ENCODE peak calls at places on chromosome 13, in five cellular contexts. One of them, this sample, is unnamed.

GRCh38 chr13:83879431-83880171 is 2.7 kb downstream of the SLITRK1 start:
- DNase-seq in dorsolateral prefrontal cortex: peak; percentile 69
- DNase-seq in foreskin fibroblast: no peak
- DNase-seq in progenitor cell of endocrine pancreas: no peak
- DNase-seq in cardiac fibroblast: no peak
- DNase-seq in this sample: no peak

GRCh38 chr13:40197936-40198335 is 468.5 kb downstream of the FOXO1 start:
- DNase-seq in dorsolateral prefrontal cortex: no peak
- DNase-seq in foreskin fibroblast: no peak
- DNase-seq in progenitor cell of endocrine pancreas: no peak
- DNase-seq in cardiac fibroblast: peak; percentile 59
- DNase-seq in this sample: no peak

GRCh38 chr13:61880576-61881283 is 465.1 kb upstream of the PCDH20 start:
- DNase-seq in dorsolateral prefrontal cortex: no peak
- DNase-seq in foreskin fibroblast: no peak
- DNase-seq in progenitor cell of endocrine pancreas: no peak
- DNase-seq in cardiac fibroblast: peak; percentile 16
- DNase-seq in this sample: no peak

GRCh38 chr13:112638157-112638750 is 50.3 kb upstream of the TUBGCP3 start:
- DNase-seq in dorsolateral prefrontal cortex: no peak
- DNase-seq in foreskin fibroblast: no peak
- DNase-seq in progenitor cell of endocrine pancreas: no peak
- DNase-seq in cardiac fibroblast: no peak
- DNase-seq in this sample: no peak

GRCh38 chr13:57629821-57630235 is 1.7 kb upstream of the PCDH17 start:
- DNase-seq in dorsolateral prefrontal cortex: peak; percentile 98
- DNase-seq in foreskin fibroblast: peak; percentile 73
- DNase-seq in progenitor cell of endocrine pancreas: peak; percentile 96
- DNase-seq in cardiac fibroblast: peak; percentile 68
- DNase-seq in this sample: peak; percentile 94

GRCh38 chr13:57624565-57625435 is 6.7 kb upstream of the PCDH17 start:
- DNase-seq in dorsolateral prefrontal cortex: no peak
- DNase-seq in foreskin fibroblast: no peak
- DNase-seq in progenitor cell of endocrine pancreas: peak; percentile 37
- DNase-seq in cardiac fibroblast: peak; percentile 68
- DNase-seq in this sample: no peak

GRCh38 chr13:99040536-99041141 is 62.8 kb upstream of the DOCK9 start:
- DNase-seq in dorsolateral prefrontal cortex: no peak
- DNase-seq in foreskin fibroblast: no peak
- DNase-seq in progenitor cell of endocrine pancreas: no peak
- DNase-seq in cardiac fibroblast: no peak
- DNase-seq in this sample: no peak

GRCh38 chr13:29170451-29171082 is 350.4 kb downstream of the MTUS2 start:
- DNase-seq in dorsolateral prefrontal cortex: no peak
- DNase-seq in foreskin fibroblast: no peak
- DNase-seq in progenitor cell of endocrine pancreas: no peak
- DNase-seq in cardiac fibroblast: no peak
- DNase-seq in this sample: no peak

GRCh38 chr13:41916173-41916954 is 44.5 kb downstream of the VWA8 start:
- DNase-seq in dorsolateral prefrontal cortex: no peak
- DNase-seq in foreskin fibroblast: peak; percentile 71
- DNase-seq in progenitor cell of endocrine pancreas: no peak
- DNase-seq in cardiac fibroblast: peak; percentile 76
- DNase-seq in this sample: no peak

GRCh38 chr13:59545007-59545406 is 618.7 kb downstream of the DIAPH3 start:
- DNase-seq in dorsolateral prefrontal cortex: no peak
- DNase-seq in foreskin fibroblast: no peak
- DNase-seq in progenitor cell of endocrine pancreas: no peak
- DNase-seq in cardiac fibroblast: no peak
- DNase-seq in this sample: no peak

GRCh38 chr13:113122571-113123225 is at the start of gene F10:
- DNase-seq in dorsolateral prefrontal cortex: no peak
- DNase-seq in foreskin fibroblast: peak; percentile 86
- DNase-seq in progenitor cell of endocrine pancreas: peak; percentile 48
- DNase-seq in cardiac fibroblast: peak; percentile 78
- DNase-seq in this sample: no peak

GRCh38 chr13:100491164-100491847 is 97.3 kb downstream of the GGACT start:
- DNase-seq in dorsolateral prefrontal cortex: no peak
- DNase-seq in foreskin fibroblast: peak; percentile 60
- DNase-seq in progenitor cell of endocrine pancreas: no peak
- DNase-seq in cardiac fibroblast: peak; percentile 92
- DNase-seq in this sample: no peak

GRCh38 chr13:110371550-110372465 is 64.7 kb downstream of the COL4A2 start:
- DNase-seq in dorsolateral prefrontal cortex: no peak
- DNase-seq in foreskin fibroblast: no peak
- DNase-seq in progenitor cell of endocrine pancreas: no peak
- DNase-seq in cardiac fibroblast: peak; percentile 48
- DNase-seq in this sample: no peak

GRCh38 chr13:99113351-99113750 is 87.3 kb upstream of the UBAC2 start:
- DNase-seq in dorsolateral prefrontal cortex: no peak
- DNase-seq in foreskin fibroblast: no peak
- DNase-seq in progenitor cell of endocrine pancreas: no peak
- DNase-seq in cardiac fibroblast: no peak
- DNase-seq in this sample: no peak

GRCh38 chr13:91211548-91211947 is 135.9 kb upstream of the MIR17HG start:
- DNase-seq in dorsolateral prefrontal cortex: no peak
- DNase-seq in foreskin fibroblast: no peak
- DNase-seq in progenitor cell of endocrine pancreas: no peak
- DNase-seq in cardiac fibroblast: no peak
- DNase-seq in this sample: no peak

GRCh38 chr13:99419591-99420243 is 81.6 kb upstream of the TM9SF2 start:
- DNase-seq in dorsolateral prefrontal cortex: no peak
- DNase-seq in foreskin fibroblast: no peak
- DNase-seq in progenitor cell of endocrine pancreas: no peak
- DNase-seq in cardiac fibroblast: no peak
- DNase-seq in this sample: no peak

GRCh38 chr13:113732961-113733950 is 25.8 kb upstream of the TMEM255B start:
- DNase-seq in dorsolateral prefrontal cortex: no peak
- DNase-seq in foreskin fibroblast: no peak
- DNase-seq in progenitor cell of endocrine pancreas: no peak
- DNase-seq in cardiac fibroblast: no peak
- DNase-seq in this sample: no peak

GRCh38 chr13:97307882-97308624 is 85.9 kb downstream of the MBNL2 start:
- DNase-seq in dorsolateral prefrontal cortex: peak; percentile 60
- DNase-seq in foreskin fibroblast: peak; percentile 38
- DNase-seq in progenitor cell of endocrine pancreas: no peak
- DNase-seq in cardiac fibroblast: peak; percentile 58
- DNase-seq in this sample: no peak

GRCh38 chr13:26378116-26378515 is 124.2 kb downstream of the CDK8 start:
- DNase-seq in dorsolateral prefrontal cortex: no peak
- DNase-seq in foreskin fibroblast: no peak
- DNase-seq in progenitor cell of endocrine pancreas: no peak
- DNase-seq in cardiac fibroblast: no peak
- DNase-seq in this sample: no peak

GRCh38 chr13:113550453-113550852 is 34.1 kb upstream of the TFDP1 start:
- DNase-seq in dorsolateral prefrontal cortex: no peak
- DNase-seq in foreskin fibroblast: no peak
- DNase-seq in progenitor cell of endocrine pancreas: no peak
- DNase-seq in cardiac fibroblast: no peak
- DNase-seq in this sample: no peak

GRCh38 chr13:109971745-109972090 is 185.3 kb upstream of the IRS2 start:
- DNase-seq in dorsolateral prefrontal cortex: no peak
- DNase-seq in foreskin fibroblast: no peak
- DNase-seq in progenitor cell of endocrine pancreas: no peak
- DNase-seq in cardiac fibroblast: no peak
- DNase-seq in this sample: no peak

GRCh38 chr13:71979616-71980015 is 112.6 kb upstream of the DACH1 start:
- DNase-seq in dorsolateral prefrontal cortex: no peak
- DNase-seq in foreskin fibroblast: no peak
- DNase-seq in progenitor cell of endocrine pancreas: no peak
- DNase-seq in cardiac fibroblast: no peak
- DNase-seq in this sample: no peak

GRCh38 chr13:44806841-44807240 is 182.4 kb downstream of the NUFIP1 start:
- DNase-seq in dorsolateral prefrontal cortex: no peak
- DNase-seq in foreskin fibroblast: no peak
- DNase-seq in progenitor cell of endocrine pancreas: no peak
- DNase-seq in cardiac fibroblast: no peak
- DNase-seq in this sample: no peak

GRCh38 chr13:72508392-72508791 is 219.0 kb downstream of the MZT1 start:
- DNase-seq in dorsolateral prefrontal cortex: no peak
- DNase-seq in foreskin fibroblast: no peak
- DNase-seq in progenitor cell of endocrine pancreas: no peak
- DNase-seq in cardiac fibroblast: no peak
- DNase-seq in this sample: no peak

GRCh38 chr13:97148894-97149293 is 73.2 kb upstream of the MBNL2 start:
- DNase-seq in dorsolateral prefrontal cortex: no peak
- DNase-seq in foreskin fibroblast: no peak
- DNase-seq in progenitor cell of endocrine pancreas: no peak
- DNase-seq in cardiac fibroblast: peak; percentile 37
- DNase-seq in this sample: no peak

GRCh38 chr13:26695891-26696311 is 64.7 kb downstream of the GPR12 start:
- DNase-seq in dorsolateral prefrontal cortex: no peak
- DNase-seq in foreskin fibroblast: no peak
- DNase-seq in progenitor cell of endocrine pancreas: no peak
- DNase-seq in cardiac fibroblast: no peak
- DNase-seq in this sample: no peak

GRCh38 chr13:102138635-102139225 is 263.1 kb downstream of the FGF14 start:
- DNase-seq in dorsolateral prefrontal cortex: no peak
- DNase-seq in foreskin fibroblast: peak; percentile 16
- DNase-seq in progenitor cell of endocrine pancreas: no peak
- DNase-seq in cardiac fibroblast: no peak
- DNase-seq in this sample: no peak

GRCh38 chr13:102142473-102142826 is 259.4 kb downstream of the FGF14 start:
- DNase-seq in dorsolateral prefrontal cortex: no peak
- DNase-seq in foreskin fibroblast: no peak
- DNase-seq in progenitor cell of endocrine pancreas: no peak
- DNase-seq in cardiac fibroblast: no peak
- DNase-seq in this sample: no peak

GRCh38 chr13:102139626-102140025 is 262.2 kb downstream of the FGF14 start:
- DNase-seq in dorsolateral prefrontal cortex: no peak
- DNase-seq in foreskin fibroblast: no peak
- DNase-seq in progenitor cell of endocrine pancreas: no peak
- DNase-seq in cardiac fibroblast: no peak
- DNase-seq in this sample: no peak

GRCh38 chr13:102145750-102146149 is 256.1 kb downstream of the FGF14 start:
- DNase-seq in dorsolateral prefrontal cortex: no peak
- DNase-seq in foreskin fibroblast: no peak
- DNase-seq in progenitor cell of endocrine pancreas: no peak
- DNase-seq in cardiac fibroblast: no peak
- DNase-seq in this sample: no peak

DNA sequence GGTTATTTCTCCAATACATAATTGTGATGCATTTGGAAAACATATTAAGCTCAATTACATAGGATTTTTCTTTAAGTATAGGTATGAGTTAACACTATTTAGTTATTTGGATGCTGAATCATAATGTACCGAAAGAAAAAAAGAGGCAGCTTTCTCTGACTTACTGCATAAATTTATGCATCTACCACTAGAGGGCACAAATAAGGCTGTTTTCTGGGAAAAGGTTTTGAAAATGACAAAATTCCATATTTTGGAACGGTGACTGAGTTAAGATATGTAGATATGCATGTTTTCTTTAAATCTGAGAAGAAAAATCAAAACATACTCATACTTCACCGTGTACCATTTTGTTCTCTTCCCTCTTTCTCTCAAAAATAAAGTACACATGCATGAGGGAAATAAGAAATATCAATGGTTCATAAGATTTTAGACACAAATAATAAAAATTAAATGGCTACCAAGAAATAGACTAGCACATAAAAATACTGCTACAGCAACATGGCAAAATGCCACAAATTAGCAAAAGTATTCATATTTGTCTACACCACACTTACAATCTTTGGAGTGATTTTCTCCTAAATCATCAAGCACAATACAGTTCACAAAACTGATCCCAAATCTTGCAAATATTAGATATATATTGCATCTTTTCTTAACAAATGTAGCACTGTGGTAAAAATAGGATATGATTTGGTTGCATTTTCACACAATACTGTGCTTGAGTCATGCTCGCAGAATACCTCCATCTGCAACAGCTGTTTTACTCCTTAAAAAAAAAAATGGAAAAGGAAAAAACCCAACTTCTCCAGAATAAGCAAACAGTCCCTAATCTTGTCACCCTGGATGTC is 260.0 kb downstream of the FGF14 start:
- DNase-seq in dorsolateral prefrontal cortex: no peak
- DNase-seq in foreskin fibroblast: peak; percentile 25
- DNase-seq in progenitor cell of endocrine pancreas: no peak
- DNase-seq in cardiac fibroblast: peak; percentile 34
- DNase-seq in this sample: no peak
- TF ChIP-seq CTCF in dorsolateral prefrontal cortex: peak; percentile 77
- TF ChIP-seq CTCF in foreskin fibroblast: peak; percentile 64
- TF ChIP-seq CTCF in progenitor cell of endocrine pancreas: peak; percentile 88
- TF ChIP-seq CTCF in cardiac fibroblast: peak; percentile 68
- TF ChIP-seq CTCF in this sample: peak; percentile 83

GRCh38 chr13:74015137-74015536 is 119.1 kb downstream of the KLF12 start:
- DNase-seq in dorsolateral prefrontal cortex: no peak
- DNase-seq in foreskin fibroblast: no peak
- DNase-seq in progenitor cell of endocrine pancreas: no peak
- DNase-seq in cardiac fibroblast: no peak
- DNase-seq in this sample: no peak
- TF ChIP-seq CTCF in dorsolateral prefrontal cortex: no peak
- TF ChIP-seq CTCF in foreskin fibroblast: no peak
- TF ChIP-seq CTCF in progenitor cell of endocrine pancreas: peak; percentile 43
- TF ChIP-seq CTCF in cardiac fibroblast: peak; percentile 30
- TF ChIP-seq CTCF in this sample: peak; percentile 31

GRCh38 chr13:23570931-23571330 is 719 bp downstream of the TNFRSF19 start:
- DNase-seq in dorsolateral prefrontal cortex: no peak
- DNase-seq in foreskin fibroblast: no peak
- DNase-seq in progenitor cell of endocrine pancreas: no peak
- DNase-seq in cardiac fibroblast: no peak
- DNase-seq in this sample: no peak
- TF ChIP-seq CTCF in dorsolateral prefrontal cortex: no peak
- TF ChIP-seq CTCF in foreskin fibroblast: peak; percentile 24
- TF ChIP-seq CTCF in progenitor cell of endocrine pancreas: peak; percentile 8
- TF ChIP-seq CTCF in cardiac fibroblast: peak; percentile 11
- TF ChIP-seq CTCF in this sample: no peak

GRCh38 chr13:43797154-43797553 is 10.4 kb upstream of the ENOX1 start:
- DNase-seq in dorsolateral prefrontal cortex: no peak
- DNase-seq in foreskin fibroblast: no peak
- DNase-seq in progenitor cell of endocrine pancreas: no peak
- DNase-seq in cardiac fibroblast: no peak
- DNase-seq in this sample: no peak

GRCh38 chr13:43800828-43801227 is 14.1 kb upstream of the ENOX1 start:
- DNase-seq in dorsolateral prefrontal cortex: no peak
- DNase-seq in foreskin fibroblast: no peak
- DNase-seq in progenitor cell of endocrine pancreas: no peak
- DNase-seq in cardiac fibroblast: no peak
- DNase-seq in this sample: no peak

GRCh38 chr13:43799191-43799590 is 12.4 kb upstream of the ENOX1 start:
- DNase-seq in dorsolateral prefrontal cortex: no peak
- DNase-seq in foreskin fibroblast: no peak
- DNase-seq in progenitor cell of endocrine pancreas: no peak
- DNase-seq in cardiac fibroblast: no peak
- DNase-seq in this sample: no peak

GRCh38 chr13:43802511-43802910 is 15.7 kb upstream of the ENOX1 start:
- DNase-seq in dorsolateral prefrontal cortex: no peak
- DNase-seq in foreskin fibroblast: no peak
- DNase-seq in progenitor cell of endocrine pancreas: no peak
- DNase-seq in cardiac fibroblast: no peak
- DNase-seq in this sample: no peak

DNA sequence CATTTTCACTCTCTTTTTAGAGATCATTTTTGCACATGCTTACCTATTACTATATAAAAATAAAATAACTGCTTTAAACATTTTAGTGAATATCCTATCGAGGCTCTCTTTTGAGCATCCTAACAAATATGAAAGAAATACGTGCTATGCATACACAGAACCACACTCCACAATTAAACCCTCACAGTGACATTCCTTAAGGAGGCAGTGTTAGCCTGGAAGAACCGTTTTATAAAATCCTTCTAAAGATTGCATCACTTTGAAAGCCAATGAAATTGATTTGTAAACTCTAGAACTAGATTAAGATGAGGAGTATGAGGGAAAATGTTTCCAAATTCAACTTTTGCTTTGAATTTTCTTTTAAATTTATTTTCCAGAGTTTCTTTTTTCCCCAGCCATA is 11.1 kb upstream of the ENOX1 start:
- DNase-seq in dorsolateral prefrontal cortex: no peak
- DNase-seq in foreskin fibroblast: no peak
- DNase-seq in progenitor cell of endocrine pancreas: no peak
- DNase-seq in cardiac fibroblast: peak; percentile 38
- DNase-seq in this sample: no peak
- TF ChIP-seq CTCF in dorsolateral prefrontal cortex: peak; percentile 27
- TF ChIP-seq CTCF in foreskin fibroblast: no peak
- TF ChIP-seq CTCF in progenitor cell of endocrine pancreas: no peak
- TF ChIP-seq CTCF in cardiac fibroblast: peak; percentile 11
- TF ChIP-seq CTCF in this sample: no peak